ENCODE peak calls at places on chromosome 14, in eight cellular contexts. G is activated naive CD8-positive, alpha-beta T cell treated with anti-CD3 and anti-CD28 coated beads, Interleukin-2, amount 50 U/mL, for 24 hours; R is ecto neural progenitor cell; O is stimulated activated CD4-positive, alpha-beta T cell treated with anti-CD3 and anti-CD28 coated beads, Interleukin-15, amount 100 ng/mL, for 24 hours; I is RPMI8226; E is GM12865; N is cerebellum; P is LoVo. T is an unnamed sample.
A peak's percentile ranks its signal among the peaks of the same experiment; 100 is the strongest.

GRCh38 chr14:93207468-93208308 is 632 bp downstream of the UBR7 start:
- DNase-seq in G (peak; percentile 49), R (no peak), O (peak; percentile 35), I (peak; percentile 62), E (peak; percentile 61), N (peak; percentile 53), P (peak; percentile 43), T (no peak)

GRCh38 chr14:22847661-22848341 is 11.4 kb downstream of the MMP14 start:
- DNase-seq in G (no peak), R (no peak), O (no peak), I (no peak), E (no peak), N (no peak), P (no peak), T (no peak)

GRCh38 chr14:21097616-21098133 is 780 bp downstream of the ZNF219 start:
- DNase-seq in G (no peak), R (peak; percentile 72), O (no peak), I (no peak), E (no peak), N (no peak), P (no peak), T (peak; percentile 61)

GRCh38 chr14:64705406-64706118 is 1.3 kb downstream of the PLEKHG3 start:
- DNase-seq in G (no peak), R (no peak), O (no peak), I (peak; percentile 24), E (no peak), N (no peak), P (no peak), T (no peak)

GRCh38 chr14:36976571-36977023 is 195.8 kb downstream of the SLC25A21 start:
- DNase-seq in G (no peak), R (no peak), O (no peak), I (peak; percentile 22), E (no peak), N (no peak), P (peak; percentile 5), T (no peak)

GRCh38 chr14:102980409-102980810 is 57.9 kb downstream of the AMN start:
- DNase-seq in G (no peak), R (no peak), O (no peak), I (no peak), E (no peak), N (no peak), P (no peak), T (no peak)

GRCh38 chr14:101726954-101727302 is 34.6 kb upstream of the PPP2R5C start:
- DNase-seq in G (no peak), R (peak; percentile 37), O (no peak), I (no peak), E (no peak), N (no peak), P (no peak), T (no peak)

GRCh38 chr14:99146991-99147740 is 124.8 kb downstream of the BCL11B start:
- DNase-seq in G (no peak), R (peak; percentile 24), O (no peak), I (no peak), E (no peak), N (no peak), P (no peak), T (no peak)

GRCh38 chr14:77903233-77903632 is 103.3 kb downstream of the ADCK1 start:
- DNase-seq in G (no peak), R (no peak), O (no peak), I (no peak), E (no peak), N (no peak), P (no peak), T (no peak)

GRCh38 chr14:89013098-89013504 is 188.7 kb downstream of the TTC8 start:
- DNase-seq in G (no peak), R (no peak), O (peak; percentile 27), I (peak; percentile 22), E (peak; percentile 32), N (no peak), P (peak; percentile 55), T (peak; percentile 73)

GRCh38 chr14:75723716-75724115 is 62.7 kb downstream of the TTLL5 start:
- DNase-seq in G (no peak), R (no peak), O (no peak), I (no peak), E (no peak), N (no peak), P (no peak), T (no peak)

GRCh38 chr14:54785111-54785777 is 117.4 kb downstream of the GCH1 start:
- DNase-seq in G (no peak), R (no peak), O (no peak), I (no peak), E (no peak), N (peak; percentile 48), P (no peak), T (no peak)

GRCh38 chr14:71659165-71659564 is 273.1 kb upstream of the RGS6 start:
- DNase-seq in G (no peak), R (no peak), O (no peak), I (no peak), E (no peak), N (no peak), P (peak; percentile 12), T (no peak)

GRCh38 chr14:90522585-90523191 is 125.9 kb downstream of the CALM1 start:
- DNase-seq in G (no peak), R (no peak), O (no peak), I (peak; percentile 70), E (no peak), N (peak; percentile 73), P (peak; percentile 36), T (no peak)

GRCh38 chr14:26531894-26532293 is 65.9 kb downstream of the NOVA1 start:
- DNase-seq in G (no peak), R (no peak), O (no peak), I (no peak), E (no peak), N (no peak), P (no peak), T (no peak)

GRCh38 chr14:24321212-24321975 is 10.1 kb downstream of the LTB4R start:
- DNase-seq in G (no peak), R (no peak), O (no peak), I (no peak), E (no peak), N (no peak), P (no peak), T (no peak)

GRCh38 chr14:37637341-37637740 is 41.9 kb downstream of the TTC6 start:
- DNase-seq in G (no peak), R (no peak), O (no peak), I (no peak), E (no peak), N (no peak), P (no peak), T (no peak)

T was measured in H9.